ENCODE peak calls at places on chromosomes 1 and 21, in six cellular contexts. E is CD4-positive, alpha-beta memory T cell; M is body of pancreas; A is cardiac muscle cell; I is stomach; S is breast epithelium. P is an unnamed sample.

GRCh38 chr21:34020934-34021553 is 52.3 kb upstream of the MRPS6 start:
- DNase-seq in E (no peak), M (no peak), A (no peak), I (no peak), S (no peak), P (no peak)

GRCh38 chr1:14788065-14788464 is 189.6 kb downstream of the KAZN start:
- DNase-seq in E (no peak), M (no peak), A (no peak), I (no peak), S (no peak), P (no peak)

GRCh38 chr1:151718011-151718431 is 1.4 kb upstream of the CELF3 start:
- DNase-seq in E (no peak), M (no peak), A (no peak), I (no peak), S (no peak), P (no peak)

GRCh38 chr1:32989160-32989894 is 24.7 kb upstream of the RNF19B start:
- DNase-seq in E (no peak), M (peak; percentile 80), A (peak; percentile 27), I (peak; percentile 71), S (peak; percentile 81), P (no peak)

GRCh38 chr21:41506005-41506404 is 2.0 kb downstream of the TMPRSS2 start:
- DNase-seq in E (no peak), M (peak; percentile 89), A (no peak), I (no peak), S (peak; percentile 33), P (no peak)

GRCh38 chr21:15293251-15293650 is 228.5 kb upstream of the NRIP1 start:
- DNase-seq in E (no peak), M (no peak), A (peak; percentile 36), I (no peak), S (no peak), P (no peak)

GRCh38 chr21:38114717-38115333 is 142.0 kb upstream of the KCNJ15 start:
- DNase-seq in E (no peak), M (no peak), A (no peak), I (no peak), S (no peak), P (no peak)

GRCh38 chr1:112866981-112867380 is 89.0 kb downstream of the SLC16A1 start:
- DNase-seq in E (no peak), M (no peak), A (no peak), I (no peak), S (no peak), P (no peak)

GRCh38 chr1:3772715-3773571 is at the start of gene SMIM1:
- DNase-seq in E (no peak), M (peak; percentile 47), A (no peak), I (no peak), S (no peak), P (no peak)

GRCh38 chr1:4027492-4028138 is 127.5 kb upstream of the C1orf174 start:
- DNase-seq in E (no peak), M (no peak), A (no peak), I (no peak), S (no peak), P (no peak)

GRCh38 chr1:228212966-228213844 is 5.4 kb downstream of the OBSCN start:
- DNase-seq in E (peak; percentile 85), M (peak; percentile 89), A (peak; percentile 94), I (peak; percentile 90), S (peak; percentile 82), P (peak; percentile 82)

GRCh38 chr21:35924714-35925301 is 135.5 kb downstream of the SETD4 start:
- DNase-seq in E (no peak), M (peak; percentile 18), A (no peak), I (no peak), S (no peak), P (no peak)

GRCh38 chr1:31648190-31648589 is 3.5 kb upstream of the PEF1 start:
- DNase-seq in E (no peak), M (no peak), A (peak; percentile 34), I (no peak), S (no peak), P (no peak)

GRCh38 chr21:35252831-35253230 is 203.7 kb upstream of the RUNX1 start:
- DNase-seq in E (no peak), M (no peak), A (no peak), I (no peak), S (no peak), P (no peak)

GRCh38 chr21:43817157-43818086 is 28.0 kb downstream of the RRP1 start:
- DNase-seq in E (no peak), M (no peak), A (no peak), I (no peak), S (no peak), P (no peak)

GRCh38 chr21:41280115-41280919 is 36.3 kb upstream of the FAM3B start:
- DNase-seq in E (no peak), M (no peak), A (no peak), I (no peak), S (no peak), P (no peak)

GRCh38 chr1:111197598-111198289 is 2.7 kb downstream of the DENND2D start:
- DNase-seq in E (peak; percentile 78), M (no peak), A (peak; percentile 47), I (no peak), S (no peak), P (peak; percentile 78)

GRCh38 chr1:116270316-116271057 is 102.6 kb upstream of the ATP1A1 start:
- DNase-seq in E (no peak), M (no peak), A (no peak), I (no peak), S (no peak), P (no peak)

GRCh38 chr1:116262995-116263385 is 110.1 kb upstream of the ATP1A1 start:
- DNase-seq in E (no peak), M (no peak), A (no peak), I (no peak), S (no peak), P (no peak)

GRCh38 chr1:116265931-116266863 is 106.8 kb upstream of the ATP1A1 start:
- DNase-seq in E (no peak), M (no peak), A (no peak), I (no peak), S (no peak), P (no peak)

GRCh38 chr1:116268211-116268610 is 104.8 kb upstream of the ATP1A1 start:
- DNase-seq in E (no peak), M (peak; percentile 73), A (no peak), I (peak; percentile 59), S (peak; percentile 95), P (no peak)

GRCh38 chr1:116266864-116267212 is 106.2 kb upstream of the ATP1A1 start:
- DNase-seq in E (no peak), M (no peak), A (no peak), I (no peak), S (peak; percentile 56), P (no peak)
- H3K4me3 ChIP-seq in E (no peak overlapping the region), M (no peak overlapping the region), A (no peak overlapping the region), I (no peak overlapping the region), S (no peak overlapping the region), P (no peak overlapping the region)

GRCh38 chr1:230230948-230231738 is 164.1 kb downstream of the GALNT2 start:
- DNase-seq in E (no peak), M (peak; percentile 48), A (no peak), I (no peak), S (no peak), P (no peak)
- H3K27ac ChIP-seq in E (no peak overlapping the region), M (peak overlapping the region; percentile 81), A (no peak overlapping the region), I (no peak overlapping the region), S (no peak overlapping the region), P (no peak overlapping the region)

DNA sequence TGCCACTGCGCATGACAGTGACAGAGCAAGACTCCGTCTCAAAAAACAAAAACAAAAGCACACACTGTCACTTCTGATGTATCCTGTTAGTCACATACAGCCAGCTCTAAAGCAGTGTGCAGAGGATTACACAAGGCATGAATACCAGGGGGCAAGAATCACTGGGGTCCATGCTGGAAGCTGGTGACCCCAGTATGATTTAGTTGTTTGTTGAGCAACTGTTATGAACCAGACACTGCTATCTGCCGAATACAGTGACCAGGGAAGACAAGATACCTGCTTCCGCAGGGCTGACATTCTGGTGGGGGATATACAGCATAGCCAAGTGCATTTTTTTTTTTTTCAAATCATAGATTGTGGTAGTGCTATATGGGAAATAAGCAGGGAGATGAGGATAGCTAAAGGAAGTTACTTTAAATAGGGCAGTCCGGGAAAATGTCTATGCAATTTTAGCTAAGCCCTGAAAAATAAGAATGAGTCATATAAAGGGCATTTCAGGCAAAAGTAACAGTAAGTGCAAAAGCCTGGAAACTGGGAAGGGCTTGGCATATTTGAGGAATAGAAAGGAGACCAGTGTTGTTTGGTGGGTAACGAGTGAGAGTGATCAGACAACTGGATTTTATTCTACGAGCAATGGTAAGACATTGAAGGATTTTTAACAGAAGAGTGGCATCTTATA is 69.7 kb downstream of the ADSS2 start:
- DNase-seq in E (no peak), M (no peak), A (no peak), I (no peak), S (no peak), P (no peak)
- H3K4me3 ChIP-seq in E (no peak overlapping the region), M (no peak overlapping the region), A (no peak overlapping the region), I (no peak overlapping the region), S (no peak overlapping the region), P (no peak overlapping the region)

GRCh38 chr1:88237026-88237425 is 447.0 kb upstream of the PKN2 start:
- DNase-seq in E (no peak), M (no peak), A (no peak), I (no peak), S (no peak), P (no peak)
- H3K27ac ChIP-seq in E (no peak overlapping the region), M (no peak overlapping the region), A (no peak overlapping the region), I (no peak overlapping the region), S (no peak overlapping the region), P (no peak overlapping the region)

DNA sequence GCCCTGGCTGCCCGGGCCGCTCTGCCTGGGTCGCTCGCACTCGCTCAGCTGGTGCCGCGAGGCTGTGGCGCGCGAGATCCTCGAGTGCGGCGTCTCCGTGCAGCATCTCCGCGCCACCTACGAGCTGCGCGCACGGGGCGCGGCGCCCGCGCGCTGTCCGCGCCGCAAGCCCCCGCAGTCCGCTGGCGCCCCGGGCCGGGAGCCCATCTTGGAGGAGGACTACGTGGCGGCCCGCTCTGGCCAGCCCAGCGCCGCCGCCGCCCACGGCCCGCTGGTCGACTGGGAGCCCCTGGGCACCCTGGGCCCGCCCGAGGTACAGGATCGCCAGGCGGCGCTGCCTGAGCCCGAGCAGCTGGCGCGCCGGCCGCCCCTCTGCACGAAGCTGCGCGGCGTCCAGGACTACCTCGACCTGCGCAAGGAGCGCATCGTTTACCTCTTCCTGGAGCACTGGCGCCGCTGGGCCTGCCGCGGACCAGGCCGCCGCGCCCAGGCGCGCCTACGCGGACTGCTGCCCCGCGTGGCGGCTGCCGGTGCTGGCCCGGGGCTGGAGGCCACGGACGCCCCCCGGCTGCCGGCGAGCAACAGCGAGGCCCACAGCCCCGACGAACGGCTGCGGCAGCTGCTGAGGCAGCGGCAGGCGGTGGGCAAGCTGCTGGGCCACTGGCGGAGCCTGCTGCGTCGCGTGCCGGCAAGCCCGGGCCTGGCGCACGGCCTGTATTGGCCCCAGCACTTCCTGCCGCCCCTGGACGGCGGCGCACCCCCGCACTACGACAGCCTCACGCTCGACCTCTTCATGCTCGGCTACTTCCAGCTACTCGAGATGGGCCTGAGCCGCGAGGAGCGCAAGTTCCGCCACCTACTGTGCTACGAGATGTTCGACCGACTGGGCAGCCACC is 10.9 kb downstream of the TNFRSF25 start:
- DNase-seq in E (peak; percentile 60), M (no peak), A (no peak), I (no peak), S (no peak), P (no peak)
- H3K4me3 ChIP-seq in E (no peak overlapping the region), M (no peak overlapping the region), A (no peak overlapping the region), I (peak overlapping the region; percentile 1), S (no peak overlapping the region), P (no peak overlapping the region)

GRCh38 chr1:39776886-39777683 is 5.9 kb upstream of the OXCT2 start:
- DNase-seq in E (no peak), M (no peak), A (no peak), I (no peak), S (no peak), P (no peak)
- H3K27ac ChIP-seq in E (no peak overlapping the region), M (no peak overlapping the region), A (no peak overlapping the region), I (no peak overlapping the region), S (no peak overlapping the region), P (no peak overlapping the region)